ENCODE peak calls at places on chromosomes 13 and 19, in seven cellular contexts. One of them, this sample, is unnamed.

GRCh38 chr13:73870970-73871935 is 263.0 kb downstream of the KLF12 start:
- DNase-seq in transverse colon: no peak
- DNase-seq in stomach: no peak
- DNase-seq in sigmoid colon: no peak
- DNase-seq in SK-N-SH: no peak
- DNase-seq in K562: no peak
- DNase-seq in GM12878: no peak
- DNase-seq in this sample: no peak

GRCh38 chr13:46296920-46297319 is 85.2 kb downstream of the LRRC63 start:
- DNase-seq in transverse colon: no peak
- DNase-seq in stomach: no peak
- DNase-seq in sigmoid colon: no peak
- DNase-seq in SK-N-SH: no peak
- DNase-seq in K562: no peak
- DNase-seq in GM12878: no peak
- DNase-seq in this sample: no peak

GRCh38 chr13:112636401-112636975 is 48.5 kb upstream of the TUBGCP3 start:
- DNase-seq in transverse colon: no peak
- DNase-seq in stomach: no peak
- DNase-seq in sigmoid colon: no peak
- DNase-seq in SK-N-SH: no peak
- DNase-seq in K562: no peak
- DNase-seq in GM12878: no peak
- DNase-seq in this sample: no peak

GRCh38 chr19:32676186-32676894 is 692 bp downstream of the RGS9BP start:
- DNase-seq in transverse colon: no peak
- DNase-seq in stomach: peak
- DNase-seq in sigmoid colon: no peak
- DNase-seq in SK-N-SH: peak
- DNase-seq in K562: no peak
- DNase-seq in GM12878: no peak
- DNase-seq in this sample: no peak

GRCh38 chr13:109718726-109719125 is 67.7 kb downstream of the IRS2 start:
- DNase-seq in transverse colon: no peak
- DNase-seq in stomach: no peak
- DNase-seq in sigmoid colon: no peak
- DNase-seq in SK-N-SH: no peak
- DNase-seq in K562: no peak
- DNase-seq in GM12878: no peak
- DNase-seq in this sample: no peak

GRCh38 chr19:55678121-55678671 is 3.2 kb downstream of the EPN1 start:
- DNase-seq in transverse colon: peak
- DNase-seq in stomach: peak
- DNase-seq in sigmoid colon: no peak
- DNase-seq in SK-N-SH: no peak
- DNase-seq in K562: no peak
- DNase-seq in GM12878: peak
- DNase-seq in this sample: no peak

GRCh38 chr19:6481541-6482342 is at the start of gene DENND1C:
- DNase-seq in transverse colon: peak
- DNase-seq in stomach: peak
- DNase-seq in sigmoid colon: no peak
- DNase-seq in SK-N-SH: peak
- DNase-seq in K562: peak
- DNase-seq in GM12878: peak
- DNase-seq in this sample: no peak

GRCh38 chr19:18649371-18650047 is 12.7 kb downstream of the KLHL26 start:
- DNase-seq in transverse colon: peak
- DNase-seq in stomach: no peak
- DNase-seq in sigmoid colon: peak
- DNase-seq in SK-N-SH: no peak
- DNase-seq in K562: no peak
- DNase-seq in GM12878: no peak
- DNase-seq in this sample: no peak

GRCh38 chr19:38445362-38445761 is 11.9 kb downstream of the RYR1 start:
- DNase-seq in transverse colon: no peak
- DNase-seq in stomach: no peak
- DNase-seq in sigmoid colon: no peak
- DNase-seq in SK-N-SH: no peak
- DNase-seq in K562: no peak
- DNase-seq in GM12878: no peak
- DNase-seq in this sample: no peak

GRCh38 chr19:31113250-31113685 is 236.0 kb downstream of the TSHZ3 start:
- DNase-seq in transverse colon: no peak
- DNase-seq in stomach: no peak
- DNase-seq in sigmoid colon: no peak
- DNase-seq in SK-N-SH: no peak
- DNase-seq in K562: no peak
- DNase-seq in GM12878: no peak
- DNase-seq in this sample: no peak

GRCh38 chr19:12766051-12766521 is 9.3 kb downstream of the HOOK2 start:
- DNase-seq in transverse colon: peak
- DNase-seq in stomach: peak
- DNase-seq in sigmoid colon: peak
- DNase-seq in SK-N-SH: no peak
- DNase-seq in K562: peak
- DNase-seq in GM12878: no peak
- DNase-seq in this sample: peak

GRCh38 chr19:18091217-18091608 is 4.5 kb upstream of the IL12RB1 start:
- DNase-seq in transverse colon: peak
- DNase-seq in stomach: peak
- DNase-seq in sigmoid colon: peak
- DNase-seq in SK-N-SH: no peak
- DNase-seq in K562: peak
- DNase-seq in GM12878: peak
- DNase-seq in this sample: peak

GRCh38 chr19:29680447-29680846 is 15.2 kb downstream of the PLEKHF1 start:
- DNase-seq in transverse colon: peak
- DNase-seq in stomach: peak
- DNase-seq in sigmoid colon: no peak
- DNase-seq in SK-N-SH: no peak
- DNase-seq in K562: no peak
- DNase-seq in GM12878: no peak
- DNase-seq in this sample: peak

GRCh38 chr19:35851213-35852028 is 883 bp downstream of the NPHS1 start:
- DNase-seq in transverse colon: no peak
- DNase-seq in stomach: no peak
- DNase-seq in sigmoid colon: no peak
- DNase-seq in SK-N-SH: peak
- DNase-seq in K562: no peak
- DNase-seq in GM12878: no peak
- DNase-seq in this sample: no peak

GRCh38 chr13:36344886-36345437 is 1.2 kb downstream of the SPART start:
- DNase-seq in transverse colon: no peak
- DNase-seq in stomach: no peak
- DNase-seq in sigmoid colon: no peak
- DNase-seq in SK-N-SH: no peak
- DNase-seq in K562: peak
- DNase-seq in GM12878: no peak
- DNase-seq in this sample: no peak

GRCh38 chr13:36673838-36674326 is at the start of gene SERTM1:
- DNase-seq in transverse colon: no peak
- DNase-seq in stomach: no peak
- DNase-seq in sigmoid colon: no peak
- DNase-seq in SK-N-SH: peak
- DNase-seq in K562: no peak
- DNase-seq in GM12878: no peak
- DNase-seq in this sample: peak

GRCh38 chr19:21482863-21483276 is 22.5 kb upstream of the ZNF429 start:
- DNase-seq in transverse colon: peak
- DNase-seq in stomach: peak
- DNase-seq in sigmoid colon: peak
- DNase-seq in SK-N-SH: peak
- DNase-seq in K562: peak
- DNase-seq in GM12878: no peak
- DNase-seq in this sample: no peak

GRCh38 chr13:111382877-111383276 is 62.4 kb downstream of the TEX29 start:
- DNase-seq in transverse colon: no peak
- DNase-seq in stomach: peak
- DNase-seq in sigmoid colon: no peak
- DNase-seq in SK-N-SH: no peak
- DNase-seq in K562: no peak
- DNase-seq in GM12878: no peak
- DNase-seq in this sample: no peak

GRCh38 chr13:97068146-97068545 is 73.9 kb upstream of the OXGR1 start:
- DNase-seq in transverse colon: no peak
- DNase-seq in stomach: no peak
- DNase-seq in sigmoid colon: no peak
- DNase-seq in SK-N-SH: no peak
- DNase-seq in K562: no peak
- DNase-seq in GM12878: no peak
- DNase-seq in this sample: no peak

GRCh38 chr13:81171065-81171647 is 830.2 kb upstream of the SPRY2 start:
- DNase-seq in transverse colon: no peak
- DNase-seq in stomach: no peak
- DNase-seq in sigmoid colon: no peak
- DNase-seq in SK-N-SH: peak
- DNase-seq in K562: peak
- DNase-seq in GM12878: no peak
- DNase-seq in this sample: no peak

GRCh38 chr19:49691243-49692101 is 556 bp downstream of the CPT1C start:
- DNase-seq in transverse colon: no peak
- DNase-seq in stomach: no peak
- DNase-seq in sigmoid colon: no peak
- DNase-seq in SK-N-SH: peak
- DNase-seq in K562: no peak
- DNase-seq in GM12878: no peak
- DNase-seq in this sample: peak
- H3K4me3 ChIP-seq in transverse colon: peak
- H3K4me3 ChIP-seq in stomach: peak
- H3K4me3 ChIP-seq in sigmoid colon: peak
- H3K4me3 ChIP-seq in SK-N-SH: peak
- H3K4me3 ChIP-seq in K562: no peak
- H3K4me3 ChIP-seq in GM12878: no peak
- H3K4me3 ChIP-seq in this sample: peak

DNA sequence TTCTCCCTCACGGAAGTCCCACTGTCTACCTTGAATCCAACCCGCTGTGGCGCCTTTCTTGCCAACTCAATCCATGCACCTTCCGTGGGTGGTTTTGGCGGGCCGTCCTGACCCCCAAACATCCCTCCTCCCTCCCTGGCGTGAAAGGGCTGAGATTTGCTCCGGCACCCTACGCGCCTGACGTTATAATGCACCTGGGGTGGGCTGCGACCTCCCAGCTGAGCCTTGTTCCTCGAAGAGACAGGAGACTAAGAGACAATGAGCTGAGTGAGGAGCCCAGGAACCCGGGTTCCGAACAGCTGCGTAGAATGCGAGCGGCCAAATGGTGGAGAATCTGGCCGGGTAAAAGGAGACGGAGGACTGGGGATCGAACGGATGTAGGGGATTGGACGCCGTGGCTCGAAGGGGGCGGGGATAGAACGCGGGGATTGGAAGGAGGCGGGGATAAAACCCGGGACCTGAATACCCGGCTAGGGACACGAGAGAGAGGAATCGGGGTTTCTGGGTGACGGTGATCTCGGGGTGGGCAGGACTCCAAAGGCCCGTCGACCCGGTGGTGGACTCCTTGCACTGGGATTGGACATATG is at the start of gene CPT1C:
- DNase-seq in transverse colon: peak
- DNase-seq in stomach: peak
- DNase-seq in sigmoid colon: peak
- DNase-seq in SK-N-SH: peak
- DNase-seq in K562: no peak
- DNase-seq in GM12878: no peak
- DNase-seq in this sample: peak
- TF ChIP-seq EP300 in transverse colon: no peak
- TF ChIP-seq EP300 in stomach: no peak
- TF ChIP-seq EP300 in sigmoid colon: no peak
- TF ChIP-seq EP300 in SK-N-SH: no peak
- TF ChIP-seq EP300 in K562: no peak
- TF ChIP-seq EP300 in GM12878: no peak
- TF ChIP-seq EP300 in this sample: no peak

GRCh38 chr19:16073988-16074387 is 2.3 kb upstream of the TPM4 start:
- DNase-seq in transverse colon: no peak
- DNase-seq in stomach: no peak
- DNase-seq in sigmoid colon: peak
- DNase-seq in SK-N-SH: no peak
- DNase-seq in K562: no peak
- DNase-seq in GM12878: no peak
- DNase-seq in this sample: peak
- TF ChIP-seq POLR2AphosphoS5 in transverse colon: peak
- TF ChIP-seq POLR2AphosphoS5 in stomach: no peak
- TF ChIP-seq POLR2AphosphoS5 in sigmoid colon: peak
- TF ChIP-seq POLR2AphosphoS5 in SK-N-SH: no peak
- TF ChIP-seq POLR2AphosphoS5 in K562: no peak
- TF ChIP-seq POLR2AphosphoS5 in GM12878: no peak
- TF ChIP-seq POLR2AphosphoS5 in this sample: no peak

GRCh38 chr19:47019431-47020041 is at the start of gene NPAS1:
- DNase-seq in transverse colon: no peak
- DNase-seq in stomach: no peak
- DNase-seq in sigmoid colon: no peak
- DNase-seq in SK-N-SH: peak
- DNase-seq in K562: peak
- DNase-seq in GM12878: no peak
- DNase-seq in this sample: no peak

GRCh38 chr19:47018923-47019322 is 714 bp upstream of the NPAS1 start:
- DNase-seq in transverse colon: no peak
- DNase-seq in stomach: no peak
- DNase-seq in sigmoid colon: no peak
- DNase-seq in SK-N-SH: no peak
- DNase-seq in K562: no peak
- DNase-seq in GM12878: no peak
- DNase-seq in this sample: no peak

GRCh38 chr19:47020992-47021496 is 1.4 kb downstream of the NPAS1 start:
- DNase-seq in transverse colon: no peak
- DNase-seq in stomach: no peak
- DNase-seq in sigmoid colon: no peak
- DNase-seq in SK-N-SH: peak
- DNase-seq in K562: peak
- DNase-seq in GM12878: no peak
- DNase-seq in this sample: no peak

GRCh38 chr19:47021536-47022139 is 2.0 kb downstream of the NPAS1 start:
- DNase-seq in transverse colon: no peak
- DNase-seq in stomach: no peak
- DNase-seq in sigmoid colon: no peak
- DNase-seq in SK-N-SH: peak
- DNase-seq in K562: no peak
- DNase-seq in GM12878: no peak
- DNase-seq in this sample: no peak

DNA sequence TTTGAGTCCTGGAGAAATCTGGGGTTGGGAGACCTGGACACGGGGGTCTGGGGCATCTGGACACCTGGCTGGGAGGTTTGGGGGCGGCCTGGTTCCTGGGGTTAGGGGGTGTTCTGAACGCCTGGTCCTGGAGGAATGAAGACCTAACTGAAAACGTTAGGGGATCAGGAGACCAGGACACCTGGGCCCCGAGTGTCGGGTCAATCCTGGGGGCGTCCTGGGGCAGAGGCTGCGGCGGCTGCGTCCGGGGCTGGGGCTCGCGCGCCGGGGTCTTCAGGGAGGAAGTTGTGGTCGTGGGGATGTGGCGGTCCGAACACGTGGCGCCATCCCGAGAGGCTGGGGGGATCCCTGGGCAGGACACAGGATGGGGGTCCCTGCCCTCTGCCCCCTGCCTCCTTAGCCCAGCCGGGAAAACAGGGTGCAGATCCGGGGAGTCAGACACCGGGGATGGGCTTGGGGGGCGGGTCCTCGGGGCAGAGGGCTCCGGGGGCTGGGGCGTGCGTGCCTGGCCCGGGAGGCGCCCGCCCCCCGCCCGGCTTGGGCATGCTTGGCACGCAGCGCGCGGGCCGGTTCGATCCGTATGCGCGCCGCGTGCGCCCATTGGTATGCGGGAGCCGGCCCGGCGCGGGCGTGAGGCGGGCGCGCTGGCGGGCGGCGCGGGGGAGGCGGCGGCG is 632 bp downstream of the NPAS1 start:
- DNase-seq in transverse colon: no peak
- DNase-seq in stomach: no peak
- DNase-seq in sigmoid colon: no peak
- DNase-seq in SK-N-SH: peak
- DNase-seq in K562: no peak
- DNase-seq in GM12878: no peak
- DNase-seq in this sample: no peak
- H3K4me3 ChIP-seq in transverse colon: no peak
- H3K4me3 ChIP-seq in stomach: peak
- H3K4me3 ChIP-seq in sigmoid colon: no peak
- H3K4me3 ChIP-seq in SK-N-SH: peak
- H3K4me3 ChIP-seq in K562: peak
- H3K4me3 ChIP-seq in GM12878: no peak
- H3K4me3 ChIP-seq in this sample: peak

This sample was measured in suprapubic skin.